ENCODE peak calls at places on chromosomes 12 and 14, in nine cellular contexts. One of them, this sample, is unnamed.

GRCh38 chr12:122031342-122032216 is 9.9 kb downstream of the BCL7A start:
- DNase-seq in GDM1: peak; percentile 27
- DNase-seq in kidney glomerular epithelial cell: peak; percentile 18
- DNase-seq in fibroblast of pulmonary artery: peak; percentile 39
- DNase-seq in transverse colon: peak; percentile 59
- DNase-seq in fibroblast of the conjunctiva: no peak
- DNase-seq in osteocyte: no peak
- DNase-seq in effector memory CD8-positive, alpha-beta T cell: no peak
- DNase-seq in aorta: peak; percentile 84
- DNase-seq in this sample: no peak

GRCh38 chr12:13275366-13275765 is 78.8 kb downstream of the EMP1 start:
- DNase-seq in fibroblast of the conjunctiva: no peak
- DNase-seq in aorta: no peak
- DNase-seq in kidney glomerular epithelial cell: no peak
- DNase-seq in transverse colon: no peak
- DNase-seq in fibroblast of pulmonary artery: no peak
- DNase-seq in GDM1: no peak
- DNase-seq in osteocyte: no peak
- DNase-seq in effector memory CD8-positive, alpha-beta T cell: no peak
- DNase-seq in this sample: no peak

GRCh38 chr14:31159682-31160296 is 47.8 kb downstream of the HECTD1 start:
- DNase-seq in fibroblast of pulmonary artery: no peak
- DNase-seq in fibroblast of the conjunctiva: peak; percentile 23
- DNase-seq in GDM1: no peak
- DNase-seq in kidney glomerular epithelial cell: no peak
- DNase-seq in transverse colon: peak; percentile 22
- DNase-seq in effector memory CD8-positive, alpha-beta T cell: no peak
- DNase-seq in osteocyte: no peak
- DNase-seq in aorta: peak; percentile 80
- DNase-seq in this sample: no peak

GRCh38 chr12:84131076-84131475 is 781.5 kb downstream of the SLC6A15 start:
- DNase-seq in effector memory CD8-positive, alpha-beta T cell: no peak
- DNase-seq in transverse colon: no peak
- DNase-seq in aorta: no peak
- DNase-seq in kidney glomerular epithelial cell: no peak
- DNase-seq in fibroblast of pulmonary artery: peak; percentile 57
- DNase-seq in fibroblast of the conjunctiva: peak; percentile 57
- DNase-seq in osteocyte: no peak
- DNase-seq in GDM1: no peak
- DNase-seq in this sample: no peak

GRCh38 chr14:22319526-22320352 is 269.3 kb downstream of the DAD1 start:
- DNase-seq in kidney glomerular epithelial cell: peak; percentile 32
- DNase-seq in effector memory CD8-positive, alpha-beta T cell: peak; percentile 2
- DNase-seq in osteocyte: no peak
- DNase-seq in transverse colon: peak; percentile 45
- DNase-seq in GDM1: peak; percentile 39
- DNase-seq in fibroblast of the conjunctiva: peak; percentile 26
- DNase-seq in aorta: no peak
- DNase-seq in fibroblast of pulmonary artery: peak; percentile 71
- DNase-seq in this sample: no peak

GRCh38 chr14:28895389-28895788 is 128.8 kb downstream of the FOXG1 start:
- DNase-seq in GDM1: no peak
- DNase-seq in effector memory CD8-positive, alpha-beta T cell: no peak
- DNase-seq in kidney glomerular epithelial cell: no peak
- DNase-seq in fibroblast of the conjunctiva: no peak
- DNase-seq in aorta: no peak
- DNase-seq in fibroblast of pulmonary artery: no peak
- DNase-seq in osteocyte: no peak
- DNase-seq in transverse colon: no peak
- DNase-seq in this sample: no peak

GRCh38 chr12:12081836-12082497 is 11.2 kb downstream of the BCL2L14 start:
- DNase-seq in aorta: no peak
- DNase-seq in kidney glomerular epithelial cell: peak; percentile 35
- DNase-seq in transverse colon: peak; percentile 78
- DNase-seq in GDM1: no peak
- DNase-seq in fibroblast of the conjunctiva: peak; percentile 39
- DNase-seq in fibroblast of pulmonary artery: peak; percentile 71
- DNase-seq in effector memory CD8-positive, alpha-beta T cell: no peak
- DNase-seq in osteocyte: no peak
- DNase-seq in this sample: peak; percentile 26

GRCh38 chr14:90697577-90698206 is 118.5 kb downstream of the TTC7B start:
- DNase-seq in effector memory CD8-positive, alpha-beta T cell: peak; percentile 64
- DNase-seq in osteocyte: peak; percentile 90
- DNase-seq in transverse colon: peak; percentile 83
- DNase-seq in kidney glomerular epithelial cell: peak; percentile 63
- DNase-seq in fibroblast of the conjunctiva: peak; percentile 70
- DNase-seq in aorta: peak; percentile 92
- DNase-seq in fibroblast of pulmonary artery: peak; percentile 83
- DNase-seq in GDM1: peak; percentile 37
- DNase-seq in this sample: peak; percentile 40

GRCh38 chr12:49882248-49882850 is 21.4 kb downstream of the FAIM2 start:
- DNase-seq in effector memory CD8-positive, alpha-beta T cell: no peak
- DNase-seq in kidney glomerular epithelial cell: no peak
- DNase-seq in aorta: peak; percentile 35
- DNase-seq in GDM1: no peak
- DNase-seq in fibroblast of the conjunctiva: no peak
- DNase-seq in transverse colon: no peak
- DNase-seq in osteocyte: no peak
- DNase-seq in fibroblast of pulmonary artery: no peak
- DNase-seq in this sample: no peak

GRCh38 chr12:116736962-116737773 is 701 bp downstream of the SPRING1 start:
- DNase-seq in effector memory CD8-positive, alpha-beta T cell: no peak
- DNase-seq in fibroblast of the conjunctiva: no peak
- DNase-seq in osteocyte: peak; percentile 76
- DNase-seq in kidney glomerular epithelial cell: no peak
- DNase-seq in transverse colon: peak; percentile 26
- DNase-seq in fibroblast of pulmonary artery: no peak
- DNase-seq in aorta: peak; percentile 77
- DNase-seq in GDM1: no peak
- DNase-seq in this sample: no peak

GRCh38 chr12:106492893-106493292 is 89.9 kb upstream of the RFX4 start:
- DNase-seq in effector memory CD8-positive, alpha-beta T cell: no peak
- DNase-seq in kidney glomerular epithelial cell: no peak
- DNase-seq in transverse colon: no peak
- DNase-seq in GDM1: no peak
- DNase-seq in osteocyte: no peak
- DNase-seq in fibroblast of the conjunctiva: no peak
- DNase-seq in fibroblast of pulmonary artery: no peak
- DNase-seq in aorta: no peak
- DNase-seq in this sample: no peak

GRCh38 chr12:47636908-47637780 is 68.7 kb downstream of the RPAP3 start:
- DNase-seq in osteocyte: no peak
- DNase-seq in fibroblast of pulmonary artery: peak; percentile 30
- DNase-seq in kidney glomerular epithelial cell: peak; percentile 3
- DNase-seq in effector memory CD8-positive, alpha-beta T cell: peak; percentile 18
- DNase-seq in transverse colon: peak; percentile 25
- DNase-seq in fibroblast of the conjunctiva: no peak
- DNase-seq in GDM1: no peak
- DNase-seq in aorta: peak; percentile 77
- DNase-seq in this sample: no peak

GRCh38 chr14:66649515-66649914 is 141.6 kb downstream of the GPHN start:
- DNase-seq in GDM1: no peak
- DNase-seq in fibroblast of pulmonary artery: no peak
- DNase-seq in fibroblast of the conjunctiva: no peak
- DNase-seq in aorta: no peak
- DNase-seq in effector memory CD8-positive, alpha-beta T cell: no peak
- DNase-seq in transverse colon: no peak
- DNase-seq in kidney glomerular epithelial cell: no peak
- DNase-seq in osteocyte: no peak
- DNase-seq in this sample: no peak

GRCh38 chr12:120656008-120656407 is 15.6 kb downstream of the CABP1 start:
- DNase-seq in fibroblast of pulmonary artery: no peak
- DNase-seq in osteocyte: no peak
- DNase-seq in GDM1: no peak
- DNase-seq in fibroblast of the conjunctiva: no peak
- DNase-seq in transverse colon: no peak
- DNase-seq in aorta: no peak
- DNase-seq in kidney glomerular epithelial cell: no peak
- DNase-seq in effector memory CD8-positive, alpha-beta T cell: no peak
- DNase-seq in this sample: no peak

GRCh38 chr12:14578646-14579045 is 11.0 kb upstream of the PLBD1 start:
- DNase-seq in transverse colon: no peak
- DNase-seq in effector memory CD8-positive, alpha-beta T cell: no peak
- DNase-seq in fibroblast of pulmonary artery: no peak
- DNase-seq in fibroblast of the conjunctiva: no peak
- DNase-seq in GDM1: no peak
- DNase-seq in kidney glomerular epithelial cell: no peak
- DNase-seq in aorta: no peak
- DNase-seq in osteocyte: no peak
- DNase-seq in this sample: no peak

GRCh38 chr12:123384318-123384993 is 524 bp downstream of the KMT5A start:
- DNase-seq in transverse colon: no peak
- DNase-seq in fibroblast of pulmonary artery: no peak
- DNase-seq in fibroblast of the conjunctiva: no peak
- DNase-seq in aorta: no peak
- DNase-seq in kidney glomerular epithelial cell: peak; percentile 40
- DNase-seq in effector memory CD8-positive, alpha-beta T cell: no peak
- DNase-seq in osteocyte: no peak
- DNase-seq in GDM1: no peak
- DNase-seq in this sample: no peak

GRCh38 chr14:93564918-93565317 is 134.2 kb downstream of the UNC79 start:
- DNase-seq in osteocyte: no peak
- DNase-seq in kidney glomerular epithelial cell: no peak
- DNase-seq in aorta: no peak
- DNase-seq in fibroblast of pulmonary artery: no peak
- DNase-seq in transverse colon: no peak
- DNase-seq in fibroblast of the conjunctiva: no peak
- DNase-seq in effector memory CD8-positive, alpha-beta T cell: no peak
- DNase-seq in GDM1: no peak
- DNase-seq in this sample: no peak

GRCh38 chr12:40104461-40105264 is 1.2 kb downstream of the SLC2A13 start:
- DNase-seq in kidney glomerular epithelial cell: no peak
- DNase-seq in aorta: no peak
- DNase-seq in fibroblast of pulmonary artery: no peak
- DNase-seq in GDM1: no peak
- DNase-seq in fibroblast of the conjunctiva: no peak
- DNase-seq in effector memory CD8-positive, alpha-beta T cell: no peak
- DNase-seq in osteocyte: no peak
- DNase-seq in transverse colon: peak; percentile 33
- DNase-seq in this sample: no peak

GRCh38 chr12:114476159-114476558 is 70.2 kb upstream of the TBX5 start:
- DNase-seq in transverse colon: no peak
- DNase-seq in effector memory CD8-positive, alpha-beta T cell: no peak
- DNase-seq in GDM1: no peak
- DNase-seq in kidney glomerular epithelial cell: no peak
- DNase-seq in aorta: no peak
- DNase-seq in osteocyte: no peak
- DNase-seq in fibroblast of pulmonary artery: peak; percentile 58
- DNase-seq in fibroblast of the conjunctiva: no peak
- DNase-seq in this sample: no peak

GRCh38 chr14:69763761-69764510 is 3.0 kb upstream of the SRSF5 start:
- DNase-seq in effector memory CD8-positive, alpha-beta T cell: no peak
- DNase-seq in transverse colon: no peak
- DNase-seq in fibroblast of the conjunctiva: no peak
- DNase-seq in aorta: no peak
- DNase-seq in GDM1: peak; percentile 14
- DNase-seq in osteocyte: peak; percentile 42
- DNase-seq in kidney glomerular epithelial cell: no peak
- DNase-seq in fibroblast of pulmonary artery: peak; percentile 60
- DNase-seq in this sample: no peak

GRCh38 chr14:50783542-50783941 is 47.4 kb downstream of the NIN start:
- DNase-seq in aorta: no peak
- DNase-seq in GDM1: no peak
- DNase-seq in fibroblast of pulmonary artery: no peak
- DNase-seq in transverse colon: no peak
- DNase-seq in effector memory CD8-positive, alpha-beta T cell: no peak
- DNase-seq in kidney glomerular epithelial cell: no peak
- DNase-seq in fibroblast of the conjunctiva: no peak
- DNase-seq in osteocyte: no peak
- DNase-seq in this sample: no peak

GRCh38 chr14:93964820-93965286 is 11.5 kb downstream of the ASB2 start:
- DNase-seq in GDM1: no peak
- DNase-seq in kidney glomerular epithelial cell: no peak
- DNase-seq in fibroblast of the conjunctiva: no peak
- DNase-seq in osteocyte: no peak
- DNase-seq in effector memory CD8-positive, alpha-beta T cell: no peak
- DNase-seq in aorta: no peak
- DNase-seq in transverse colon: no peak
- DNase-seq in fibroblast of pulmonary artery: no peak
- DNase-seq in this sample: no peak

GRCh38 chr14:38870437-38870836 is 232.6 kb downstream of the SEC23A start:
- DNase-seq in aorta: no peak
- DNase-seq in fibroblast of pulmonary artery: no peak
- DNase-seq in osteocyte: no peak
- DNase-seq in GDM1: no peak
- DNase-seq in transverse colon: no peak
- DNase-seq in effector memory CD8-positive, alpha-beta T cell: no peak
- DNase-seq in kidney glomerular epithelial cell: no peak
- DNase-seq in fibroblast of the conjunctiva: no peak
- DNase-seq in this sample: no peak

GRCh38 chr12:132700212-132700913 is 10.3 kb upstream of the PGAM5 start:
- DNase-seq in effector memory CD8-positive, alpha-beta T cell: no peak
- DNase-seq in fibroblast of the conjunctiva: no peak
- DNase-seq in fibroblast of pulmonary artery: peak; percentile 36
- DNase-seq in kidney glomerular epithelial cell: no peak
- DNase-seq in osteocyte: no peak
- DNase-seq in transverse colon: no peak
- DNase-seq in aorta: no peak
- DNase-seq in GDM1: no peak
- DNase-seq in this sample: no peak

GRCh38 chr14:47102472-47102871 is 450.9 kb upstream of the RPL10L start:
- DNase-seq in kidney glomerular epithelial cell: no peak
- DNase-seq in osteocyte: no peak
- DNase-seq in aorta: no peak
- DNase-seq in fibroblast of the conjunctiva: no peak
- DNase-seq in transverse colon: no peak
- DNase-seq in GDM1: no peak
- DNase-seq in fibroblast of pulmonary artery: no peak
- DNase-seq in effector memory CD8-positive, alpha-beta T cell: no peak
- DNase-seq in this sample: no peak

GRCh38 chr12:123532808-123533649 is 490 bp downstream of the RILPL1 start:
- DNase-seq in fibroblast of pulmonary artery: peak; percentile 35
- DNase-seq in aorta: peak; percentile 87
- DNase-seq in fibroblast of the conjunctiva: no peak
- DNase-seq in kidney glomerular epithelial cell: peak; percentile 9
- DNase-seq in transverse colon: peak; percentile 30
- DNase-seq in effector memory CD8-positive, alpha-beta T cell: no peak
- DNase-seq in osteocyte: peak; percentile 85
- DNase-seq in GDM1: no peak
- DNase-seq in this sample: no peak

GRCh38 chr12:22974865-22975264 is 349.9 kb downstream of the ETNK1 start:
- DNase-seq in GDM1: no peak
- DNase-seq in fibroblast of pulmonary artery: peak; percentile 89
- DNase-seq in osteocyte: no peak
- DNase-seq in aorta: no peak
- DNase-seq in kidney glomerular epithelial cell: peak; percentile 66
- DNase-seq in effector memory CD8-positive, alpha-beta T cell: no peak
- DNase-seq in fibroblast of the conjunctiva: peak; percentile 78
- DNase-seq in transverse colon: no peak
- DNase-seq in this sample: no peak

GRCh38 chr14:94129111-94129757 is at the start of gene IFI27L2:
- DNase-seq in fibroblast of pulmonary artery: peak; percentile 81
- DNase-seq in GDM1: peak; percentile 36
- DNase-seq in kidney glomerular epithelial cell: peak; percentile 61
- DNase-seq in transverse colon: peak; percentile 74
- DNase-seq in osteocyte: peak; percentile 84
- DNase-seq in aorta: peak; percentile 89
- DNase-seq in effector memory CD8-positive, alpha-beta T cell: peak; percentile 51
- DNase-seq in fibroblast of the conjunctiva: peak; percentile 69
- DNase-seq in this sample: no peak

GRCh38 chr14:89258728-89259273 is 158.2 kb downstream of the FOXN3 start:
- DNase-seq in kidney glomerular epithelial cell: no peak
- DNase-seq in GDM1: no peak
- DNase-seq in osteocyte: no peak
- DNase-seq in effector memory CD8-positive, alpha-beta T cell: no peak
- DNase-seq in transverse colon: no peak
- DNase-seq in fibroblast of the conjunctiva: no peak
- DNase-seq in fibroblast of pulmonary artery: no peak
- DNase-seq in aorta: no peak
- DNase-seq in this sample: no peak

GRCh38 chr14:57692671-57693070 is 173.2 kb downstream of the SLC35F4 start:
- DNase-seq in GDM1: no peak
- DNase-seq in aorta: no peak
- DNase-seq in transverse colon: no peak
- DNase-seq in effector memory CD8-positive, alpha-beta T cell: no peak
- DNase-seq in fibroblast of pulmonary artery: peak; percentile 85
- DNase-seq in fibroblast of the conjunctiva: peak; percentile 51
- DNase-seq in osteocyte: no peak
- DNase-seq in kidney glomerular epithelial cell: peak; percentile 42
- DNase-seq in this sample: peak; percentile 22

GRCh38 chr14:49915085-49915484 is 22.2 kb downstream of the ARF6 start:
- DNase-seq in fibroblast of the conjunctiva: no peak
- DNase-seq in fibroblast of pulmonary artery: no peak
- DNase-seq in transverse colon: no peak
- DNase-seq in GDM1: no peak
- DNase-seq in osteocyte: no peak
- DNase-seq in aorta: no peak
- DNase-seq in effector memory CD8-positive, alpha-beta T cell: no peak
- DNase-seq in kidney glomerular epithelial cell: no peak
- DNase-seq in this sample: no peak